ENCODE peak calls at places on chromosomes 5 and 9, in nine cellular contexts. S is foreskin fibroblast, X is kidney epithelial cell, J is progenitor cell of endocrine pancreas, H is HepG2, W is AG09309, K is HL-60, Z is lower lobe of right lung, Y is astrocyte of the spinal cord. C is an unnamed sample.

GRCh38 chr9:85522459-85523092 is 219.2 kb downstream of the AGTPBP1 start:
- DNase-seq in S (peak; percentile 60), X (no peak), J (peak; percentile 14), H (no peak), W (no peak), K (peak; percentile 86), Z (peak; percentile 70), Y (peak; percentile 43), C (peak; percentile 64)

GRCh38 chr9:135671591-135672041 is 8.5 kb downstream of the LCN9 start:
- DNase-seq in S (no peak), X (no peak), J (no peak), H (no peak), W (no peak), K (no peak), Z (no peak), Y (no peak), C (peak; percentile 66)

GRCh38 chr5:149200355-149200754 is 59.1 kb downstream of the ABLIM3 start:
- DNase-seq in S (no peak), X (no peak), J (no peak), H (no peak), W (no peak), K (no peak), Z (no peak), Y (no peak), C (no peak)

GRCh38 chr5:96297867-96298266 is 135.2 kb downstream of the PCSK1 start:
- DNase-seq in S (peak; percentile 94), X (no peak), J (no peak), H (peak; percentile 98), W (peak; percentile 99), K (peak; percentile 91), Z (no peak), Y (peak; percentile 76), C (no peak)

GRCh38 chr9:38063363-38063707 is 5.7 kb downstream of the SHB start:
- DNase-seq in S (no peak), X (no peak), J (no peak), H (no peak), W (no peak), K (no peak), Z (no peak), Y (no peak), C (no peak)

GRCh38 chr9:29773676-29774075 is 2200.4 kb upstream of the C9orf72 start:
- DNase-seq in S (no peak), X (no peak), J (no peak), H (no peak), W (no peak), K (no peak), Z (no peak), Y (no peak), C (no peak)

GRCh38 chr5:180593446-180594206 is 2.3 kb upstream of the SCGB3A1 start:
- DNase-seq in S (no peak), X (no peak), J (no peak), H (no peak), W (no peak), K (no peak), Z (no peak), Y (no peak), C (no peak)

GRCh38 chr5:172795401-172795977 is 24.5 kb upstream of the DUSP1 start:
- DNase-seq in S (peak; percentile 100), X (peak; percentile 90), J (no peak), H (no peak), W (peak; percentile 87), K (no peak), Z (peak; percentile 75), Y (peak; percentile 98), C (no peak)

GRCh38 chr5:179251276-179251969 is 93.8 kb downstream of the ADAMTS2 start:
- DNase-seq in S (no peak), X (no peak), J (no peak), H (no peak), W (no peak), K (no peak), Z (peak; percentile 8), Y (no peak), C (no peak)

GRCh38 chr9:129102791-129103594 is 7.6 kb downstream of the CRAT start:
- DNase-seq in S (peak; percentile 72), X (no peak), J (no peak), H (peak; percentile 61), W (no peak), K (peak; percentile 15), Z (peak; percentile 62), Y (peak; percentile 34), C (peak; percentile 79)

GRCh38 chr9:127245637-127246164 is 18.9 kb upstream of the GARNL3 start:
- DNase-seq in S (no peak), X (no peak), J (no peak), H (no peak), W (no peak), K (no peak), Z (no peak), Y (no peak), C (no peak)

GRCh38 chr9:34375901-34376595 is 650 bp downstream of the MYORG start:
- DNase-seq in S (peak; percentile 28), X (no peak), J (no peak), H (peak; percentile 69), W (no peak), K (peak; percentile 43), Z (peak; percentile 73), Y (peak; percentile 22), C (peak; percentile 45)

GRCh38 chr5:68243251-68243650 is 27.7 kb downstream of the PIK3R1 start:
- DNase-seq in S (no peak), X (no peak), J (no peak), H (no peak), W (no peak), K (no peak), Z (no peak), Y (no peak), C (no peak)

GRCh38 chr9:128155736-128156500 is 4.1 kb upstream of the BBLN start:
- DNase-seq in S (no peak), X (no peak), J (no peak), H (no peak), W (no peak), K (no peak), Z (peak; percentile 5), Y (no peak), C (no peak)

GRCh38 chr5:66829826-66830225 is 233.6 kb downstream of the MAST4 start:
- DNase-seq in S (peak; percentile 67), X (peak; percentile 48), J (no peak), H (no peak), W (no peak), K (no peak), Z (no peak), Y (peak; percentile 59), C (peak; percentile 54)

GRCh38 chr5:67119010-67119409 is 77.6 kb downstream of the CD180 start:
- DNase-seq in S (no peak), X (no peak), J (no peak), H (no peak), W (no peak), K (no peak), Z (no peak), Y (no peak), C (no peak)

GRCh38 chr9:93479726-93480125 is 26.3 kb upstream of the FAM120AOS start:
- DNase-seq in S (peak; percentile 49), X (no peak), J (no peak), H (no peak), W (no peak), K (no peak), Z (no peak), Y (no peak), C (no peak)

GRCh38 chr9:93477397-93477796 is 24.0 kb upstream of the FAM120AOS start:
- DNase-seq in S (no peak), X (no peak), J (no peak), H (no peak), W (no peak), K (no peak), Z (no peak), Y (no peak), C (no peak)

GRCh38 chr9:93480262-93480661 is 26.9 kb upstream of the FAM120AOS start:
- DNase-seq in S (no peak), X (no peak), J (no peak), H (no peak), W (no peak), K (no peak), Z (no peak), Y (no peak), C (no peak)

GRCh38 chr9:93483497-93483896 is 30.1 kb upstream of the FAM120AOS start:
- DNase-seq in S (no peak), X (no peak), J (no peak), H (no peak), W (no peak), K (no peak), Z (no peak), Y (no peak), C (no peak)

GRCh38 chr9:93480728-93481324 is 27.4 kb upstream of the FAM120AOS start:
- DNase-seq in S (no peak), X (no peak), J (no peak), H (no peak), W (no peak), K (no peak), Z (no peak), Y (no peak), C (peak; percentile 23)
- TF ChIP-seq CTCF in S (no peak), X (no peak), J (peak; percentile 27), H (no peak), W (no peak), K (no peak), Z (no peak), Y (no peak), C (peak; percentile 40)

GRCh38 chr5:43221502-43221901 is 29.5 kb downstream of the NIM1K start:
- DNase-seq in S (no peak), X (no peak), J (no peak), H (no peak), W (no peak), K (no peak), Z (no peak), Y (no peak), C (no peak)
- TF ChIP-seq CTCF in S (no peak), X (no peak), J (no peak), H (no peak), W (no peak), K (no peak), Z (no peak), Y (no peak), C (no peak)

GRCh38 chr5:146785065-146785464 is 93.5 kb downstream of the PPP2R2B start:
- DNase-seq in S (no peak), X (no peak), J (no peak), H (no peak), W (no peak), K (no peak), Z (no peak), Y (no peak), C (no peak)
- TF ChIP-seq CTCF in S (no peak), X (no peak), J (no peak), H (no peak), W (no peak), K (no peak), Z (no peak), Y (no peak), C (no peak)

GRCh38 chr5:18560602-18561001 is 926.3 kb downstream of the TAF11L14 start:
- DNase-seq in S (no peak), X (no peak), J (no peak), H (no peak), W (no peak), K (no peak), Z (no peak), Y (no peak), C (no peak)

GRCh38 chr5:18566671-18567070 is 932.4 kb downstream of the TAF11L14 start:
- DNase-seq in S (no peak), X (no peak), J (no peak), H (no peak), W (no peak), K (no peak), Z (no peak), Y (no peak), C (no peak)

DNA sequence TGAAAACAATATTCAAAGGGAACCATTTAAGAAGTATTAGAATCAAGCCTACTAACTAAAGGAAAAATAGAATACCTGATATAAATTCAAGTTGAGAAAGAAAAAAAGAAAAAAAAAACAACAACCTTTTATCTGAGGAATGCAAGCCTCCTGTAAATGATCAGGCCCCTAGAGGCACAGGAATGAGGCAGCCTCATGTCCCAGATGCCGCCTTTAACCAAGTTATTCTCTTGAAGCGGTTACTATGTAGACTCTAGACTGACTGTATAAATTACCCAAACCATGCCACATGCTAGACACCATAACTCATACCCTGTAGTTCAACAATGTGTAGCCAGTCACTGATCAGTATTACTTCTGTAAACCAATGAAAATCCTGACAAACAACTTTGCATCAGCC is 929.6 kb downstream of the TAF11L14 start:
- DNase-seq in S (no peak), X (no peak), J (no peak), H (no peak), W (no peak), K (no peak), Z (no peak), Y (no peak), C (no peak)
- TF ChIP-seq CTCF in S (no peak), X (no peak), J (no peak), H (no peak), W (no peak), K (no peak), Z (no peak), Y (no peak), C (no peak)